ENCODE peak calls at places on chromosomes 6 and 20, in five cellular contexts. One of them, this sample, is unnamed.

GRCh38 chr6:169866140-169866534 is 114.7 kb downstream of the ERMARD start:
- DNase-seq in fibroblast of mammary gland: no peak
- DNase-seq in GM04504: no peak
- DNase-seq in T-helper 17 cell: no peak
- DNase-seq in ELR: no peak
- DNase-seq in this sample: peak; percentile 56

GRCh38 chr6:139597781-139598368 is 223.4 kb upstream of the CITED2 start:
- DNase-seq in ELR: peak; percentile 85
- DNase-seq in GM04504: peak; percentile 94
- DNase-seq in T-helper 17 cell: no peak
- DNase-seq in fibroblast of mammary gland: peak; percentile 98
- DNase-seq in this sample: peak; percentile 65

GRCh38 chr6:29527564-29527963 is 32.0 kb downstream of the UBD start:
- DNase-seq in T-helper 17 cell: no peak
- DNase-seq in GM04504: no peak
- DNase-seq in fibroblast of mammary gland: no peak
- DNase-seq in ELR: no peak
- DNase-seq in this sample: no peak

GRCh38 chr6:68777956-68778355 is 142.9 kb downstream of the ADGRB3 start:
- DNase-seq in T-helper 17 cell: no peak
- DNase-seq in ELR: peak; percentile 2
- DNase-seq in GM04504: no peak
- DNase-seq in fibroblast of mammary gland: peak; percentile 62
- DNase-seq in this sample: no peak

GRCh38 chr6:157637941-157638340 is 185.1 kb upstream of the SNX9 start:
- DNase-seq in fibroblast of mammary gland: no peak
- DNase-seq in ELR: no peak
- DNase-seq in GM04504: no peak
- DNase-seq in T-helper 17 cell: no peak
- DNase-seq in this sample: no peak

GRCh38 chr6:100948381-100949133 is 67.4 kb upstream of the ASCC3 start:
- DNase-seq in GM04504: no peak
- DNase-seq in fibroblast of mammary gland: peak; percentile 7
- DNase-seq in T-helper 17 cell: no peak
- DNase-seq in ELR: peak; percentile 2
- DNase-seq in this sample: no peak

GRCh38 chr6:45886776-45887175 is 128.9 kb downstream of the CLIC5 start:
- DNase-seq in ELR: no peak
- DNase-seq in T-helper 17 cell: no peak
- DNase-seq in GM04504: no peak
- DNase-seq in fibroblast of mammary gland: no peak
- DNase-seq in this sample: no peak

GRCh38 chr6:169666441-169666840 is 35.4 kb downstream of the WDR27 start:
- DNase-seq in GM04504: no peak
- DNase-seq in fibroblast of mammary gland: no peak
- DNase-seq in ELR: no peak
- DNase-seq in T-helper 17 cell: no peak
- DNase-seq in this sample: no peak

GRCh38 chr6:6920984-6921313 is 186.8 kb upstream of the RREB1 start:
- DNase-seq in GM04504: no peak
- DNase-seq in fibroblast of mammary gland: no peak
- DNase-seq in ELR: no peak
- DNase-seq in T-helper 17 cell: no peak
- DNase-seq in this sample: no peak

GRCh38 chr6:79656134-79656533 is 25.0 kb downstream of the SH3BGRL2 start:
- DNase-seq in T-helper 17 cell: no peak
- DNase-seq in GM04504: no peak
- DNase-seq in fibroblast of mammary gland: no peak
- DNase-seq in ELR: no peak
- DNase-seq in this sample: no peak

GRCh38 chr6:106477790-106478189 is 117.3 kb downstream of the CRYBG1 start:
- DNase-seq in GM04504: no peak
- DNase-seq in ELR: no peak
- DNase-seq in fibroblast of mammary gland: no peak
- DNase-seq in T-helper 17 cell: no peak
- DNase-seq in this sample: no peak

GRCh38 chr6:47146426-47147174 is 104.5 kb upstream of the ADGRF1 start:
- DNase-seq in T-helper 17 cell: no peak
- DNase-seq in ELR: peak; percentile 84
- DNase-seq in fibroblast of mammary gland: peak; percentile 76
- DNase-seq in GM04504: no peak
- DNase-seq in this sample: no peak

GRCh38 chr6:120111001-120111400 is 761.4 kb upstream of the MAN1A1 start:
- DNase-seq in ELR: no peak
- DNase-seq in T-helper 17 cell: no peak
- DNase-seq in GM04504: no peak
- DNase-seq in fibroblast of mammary gland: no peak
- DNase-seq in this sample: no peak

GRCh38 chr6:100905067-100905466 is 23.9 kb upstream of the ASCC3 start:
- DNase-seq in GM04504: no peak
- DNase-seq in T-helper 17 cell: no peak
- DNase-seq in fibroblast of mammary gland: no peak
- DNase-seq in ELR: no peak
- DNase-seq in this sample: no peak

GRCh38 chr6:132931937-132932336 is 117.6 kb downstream of the RPS12 start:
- DNase-seq in GM04504: peak; percentile 71
- DNase-seq in ELR: peak; percentile 65
- DNase-seq in T-helper 17 cell: no peak
- DNase-seq in fibroblast of mammary gland: peak; percentile 83
- DNase-seq in this sample: no peak

GRCh38 chr20:6185268-6185667 is 62.4 kb upstream of the FERMT1 start:
- DNase-seq in fibroblast of mammary gland: no peak
- DNase-seq in GM04504: no peak
- DNase-seq in ELR: no peak
- DNase-seq in T-helper 17 cell: no peak
- DNase-seq in this sample: no peak

GRCh38 chr6:109944448-109944847 is 33.7 kb upstream of the GPR6 start:
- DNase-seq in ELR: no peak
- DNase-seq in GM04504: no peak
- DNase-seq in fibroblast of mammary gland: no peak
- DNase-seq in T-helper 17 cell: no peak
- DNase-seq in this sample: no peak

GRCh38 chr6:8059129-8059528 is 5.1 kb downstream of the BLOC1S5 start:
- DNase-seq in T-helper 17 cell: no peak
- DNase-seq in GM04504: no peak
- DNase-seq in ELR: peak; percentile 64
- DNase-seq in fibroblast of mammary gland: peak; percentile 67
- DNase-seq in this sample: no peak